ENCODE peak calls at places on chromosomes 1 and 21, in ten cellular contexts. One of them, this sample, is unnamed.

GRCh38 chr21:34545079-34545884 is 33.3 kb upstream of the KCNE1 start:
- DNase-seq in AG10803: peak; percentile 92
- DNase-seq in lower lobe of right lung: peak; percentile 84
- DNase-seq in HepG2: peak; percentile 62
- DNase-seq in keratinocyte: no peak
- DNase-seq in esophagus squamous epithelium: no peak
- DNase-seq in GM13976: peak; percentile 72
- DNase-seq in osteocyte: no peak
- DNase-seq in adrenal gland: no peak
- DNase-seq in heart left ventricle: no peak
- DNase-seq in this sample: no peak

GRCh38 chr21:25701529-25701928 is 33.2 kb downstream of the ATP5PF start:
- DNase-seq in AG10803: no peak
- DNase-seq in lower lobe of right lung: no peak
- DNase-seq in HepG2: no peak
- DNase-seq in keratinocyte: no peak
- DNase-seq in esophagus squamous epithelium: no peak
- DNase-seq in GM13976: no peak
- DNase-seq in osteocyte: no peak
- DNase-seq in adrenal gland: no peak
- DNase-seq in heart left ventricle: no peak
- DNase-seq in this sample: no peak

GRCh38 chr1:156497743-156498446 is 2.7 kb downstream of the MEF2D start:
- DNase-seq in AG10803: no peak
- DNase-seq in lower lobe of right lung: no peak
- DNase-seq in HepG2: no peak
- DNase-seq in keratinocyte: no peak
- DNase-seq in esophagus squamous epithelium: no peak
- DNase-seq in GM13976: no peak
- DNase-seq in osteocyte: no peak
- DNase-seq in adrenal gland: peak; percentile 59
- DNase-seq in heart left ventricle: peak; percentile 49
- DNase-seq in this sample: no peak

GRCh38 chr1:234735476-234735875 is 125.5 kb upstream of the IRF2BP2 start:
- DNase-seq in AG10803: no peak
- DNase-seq in lower lobe of right lung: no peak
- DNase-seq in HepG2: no peak
- DNase-seq in keratinocyte: no peak
- DNase-seq in esophagus squamous epithelium: no peak
- DNase-seq in GM13976: no peak
- DNase-seq in osteocyte: no peak
- DNase-seq in adrenal gland: no peak
- DNase-seq in heart left ventricle: no peak
- DNase-seq in this sample: no peak

GRCh38 chr1:197859024-197859423 is 43.4 kb upstream of the C1orf53 start:
- DNase-seq in AG10803: no peak
- DNase-seq in lower lobe of right lung: no peak
- DNase-seq in HepG2: no peak
- DNase-seq in keratinocyte: no peak
- DNase-seq in esophagus squamous epithelium: no peak
- DNase-seq in GM13976: no peak
- DNase-seq in osteocyte: no peak
- DNase-seq in adrenal gland: no peak
- DNase-seq in heart left ventricle: no peak
- DNase-seq in this sample: no peak

GRCh38 chr1:205693421-205693991 is 13.2 kb upstream of the SLC45A3 start:
- DNase-seq in AG10803: no peak
- DNase-seq in lower lobe of right lung: no peak
- DNase-seq in HepG2: no peak
- DNase-seq in keratinocyte: no peak
- DNase-seq in esophagus squamous epithelium: no peak
- DNase-seq in GM13976: no peak
- DNase-seq in osteocyte: no peak
- DNase-seq in adrenal gland: no peak
- DNase-seq in heart left ventricle: no peak
- DNase-seq in this sample: no peak

GRCh38 chr1:50735443-50735842 is 224.6 kb downstream of the FAF1 start:
- DNase-seq in AG10803: peak; percentile 41
- DNase-seq in lower lobe of right lung: no peak
- DNase-seq in HepG2: no peak
- DNase-seq in keratinocyte: no peak
- DNase-seq in esophagus squamous epithelium: no peak
- DNase-seq in GM13976: peak; percentile 35
- DNase-seq in osteocyte: no peak
- DNase-seq in adrenal gland: no peak
- DNase-seq in heart left ventricle: no peak
- DNase-seq in this sample: no peak

GRCh38 chr1:172390243-172390619 is 30.3 kb upstream of the C1orf105 start:
- DNase-seq in AG10803: no peak
- DNase-seq in lower lobe of right lung: no peak
- DNase-seq in HepG2: peak; percentile 30
- DNase-seq in keratinocyte: no peak
- DNase-seq in esophagus squamous epithelium: no peak
- DNase-seq in GM13976: no peak
- DNase-seq in osteocyte: no peak
- DNase-seq in adrenal gland: no peak
- DNase-seq in heart left ventricle: no peak
- DNase-seq in this sample: no peak

GRCh38 chr1:92949937-92950817 is 11.1 kb downstream of the DIPK1A start:
- DNase-seq in AG10803: peak; percentile 89
- DNase-seq in lower lobe of right lung: no peak
- DNase-seq in HepG2: no peak
- DNase-seq in keratinocyte: no peak
- DNase-seq in esophagus squamous epithelium: no peak
- DNase-seq in GM13976: no peak
- DNase-seq in osteocyte: no peak
- DNase-seq in adrenal gland: no peak
- DNase-seq in heart left ventricle: no peak
- DNase-seq in this sample: no peak

GRCh38 chr1:173504268-173504667 is 27.1 kb downstream of the PRDX6 start:
- DNase-seq in AG10803: no peak
- DNase-seq in lower lobe of right lung: no peak
- DNase-seq in HepG2: no peak
- DNase-seq in keratinocyte: no peak
- DNase-seq in esophagus squamous epithelium: no peak
- DNase-seq in GM13976: no peak
- DNase-seq in osteocyte: no peak
- DNase-seq in adrenal gland: no peak
- DNase-seq in heart left ventricle: no peak
- DNase-seq in this sample: no peak

GRCh38 chr1:109501644-109502367 is 7.7 kb downstream of the AMIGO1 start:
- DNase-seq in AG10803: no peak
- DNase-seq in lower lobe of right lung: no peak
- DNase-seq in HepG2: no peak
- DNase-seq in keratinocyte: no peak
- DNase-seq in esophagus squamous epithelium: no peak
- DNase-seq in GM13976: no peak
- DNase-seq in osteocyte: no peak
- DNase-seq in adrenal gland: no peak
- DNase-seq in heart left ventricle: no peak
- DNase-seq in this sample: no peak

GRCh38 chr1:77824694-77825355 is 45.4 kb downstream of the MIGA1 start:
- DNase-seq in AG10803: no peak
- DNase-seq in lower lobe of right lung: peak; percentile 47
- DNase-seq in HepG2: no peak
- DNase-seq in keratinocyte: no peak
- DNase-seq in esophagus squamous epithelium: no peak
- DNase-seq in GM13976: no peak
- DNase-seq in osteocyte: no peak
- DNase-seq in adrenal gland: no peak
- DNase-seq in heart left ventricle: no peak
- DNase-seq in this sample: no peak

GRCh38 chr1:239218296-239218695 is 168.1 kb upstream of the CHRM3 start:
- DNase-seq in AG10803: no peak
- DNase-seq in lower lobe of right lung: no peak
- DNase-seq in HepG2: no peak
- DNase-seq in keratinocyte: no peak
- DNase-seq in esophagus squamous epithelium: no peak
- DNase-seq in GM13976: no peak
- DNase-seq in osteocyte: no peak
- DNase-seq in adrenal gland: no peak
- DNase-seq in heart left ventricle: no peak
- DNase-seq in this sample: no peak

GRCh38 chr21:38505654-38506523 is 7.6 kb upstream of the ERG start:
- DNase-seq in AG10803: peak; percentile 74
- DNase-seq in lower lobe of right lung: no peak
- DNase-seq in HepG2: peak; percentile 62
- DNase-seq in keratinocyte: no peak
- DNase-seq in esophagus squamous epithelium: no peak
- DNase-seq in GM13976: peak; percentile 39
- DNase-seq in osteocyte: no peak
- DNase-seq in adrenal gland: no peak
- DNase-seq in heart left ventricle: no peak
- DNase-seq in this sample: no peak

GRCh38 chr1:65308781-65309316 is 494 bp upstream of the DNAJC6 start:
- DNase-seq in AG10803: no peak
- DNase-seq in lower lobe of right lung: no peak
- DNase-seq in HepG2: no peak
- DNase-seq in keratinocyte: no peak
- DNase-seq in esophagus squamous epithelium: no peak
- DNase-seq in GM13976: no peak
- DNase-seq in osteocyte: no peak
- DNase-seq in adrenal gland: no peak
- DNase-seq in heart left ventricle: no peak
- DNase-seq in this sample: no peak

GRCh38 chr1:15510611-15511405 is 13.2 kb downstream of the CASP9 start:
- DNase-seq in AG10803: peak; percentile 44
- DNase-seq in lower lobe of right lung: no peak
- DNase-seq in HepG2: no peak
- DNase-seq in keratinocyte: no peak
- DNase-seq in esophagus squamous epithelium: no peak
- DNase-seq in GM13976: no peak
- DNase-seq in osteocyte: no peak
- DNase-seq in adrenal gland: no peak
- DNase-seq in heart left ventricle: no peak
- DNase-seq in this sample: no peak

GRCh38 chr1:101190441-101190840 is 46.4 kb upstream of the S1PR1 start:
- DNase-seq in AG10803: peak; percentile 70
- DNase-seq in lower lobe of right lung: no peak
- DNase-seq in HepG2: no peak
- DNase-seq in keratinocyte: no peak
- DNase-seq in esophagus squamous epithelium: no peak
- DNase-seq in GM13976: no peak
- DNase-seq in osteocyte: no peak
- DNase-seq in adrenal gland: no peak
- DNase-seq in heart left ventricle: no peak
- DNase-seq in this sample: no peak

DNA sequence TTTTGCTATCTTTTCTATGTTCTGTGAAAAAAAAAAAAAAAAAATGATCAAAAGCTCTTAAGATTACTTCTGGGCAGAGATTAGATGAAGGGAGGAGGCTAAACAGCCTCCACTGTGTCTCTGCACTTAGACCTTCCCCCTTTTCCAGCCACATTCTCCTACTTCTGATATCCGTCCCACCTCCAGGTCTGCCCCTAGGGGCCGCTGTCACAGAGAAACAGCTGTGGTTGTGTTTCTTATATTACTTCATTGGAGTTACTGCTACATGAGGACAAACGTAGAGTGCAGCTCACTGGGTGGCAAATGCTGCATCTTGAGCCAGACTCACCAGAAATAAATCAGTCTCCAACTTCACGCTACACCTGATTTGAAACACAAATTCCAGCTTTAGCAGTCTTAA is 125.4 kb upstream of the PTBP2 start:
- DNase-seq in AG10803: peak; percentile 10
- DNase-seq in lower lobe of right lung: no peak
- DNase-seq in HepG2: peak; percentile 63
- DNase-seq in keratinocyte: no peak
- DNase-seq in esophagus squamous epithelium: no peak
- DNase-seq in GM13976: peak; percentile 40
- DNase-seq in osteocyte: no peak
- DNase-seq in adrenal gland: no peak
- DNase-seq in heart left ventricle: no peak
- DNase-seq in this sample: no peak
- TF ChIP-seq CTCF in AG10803: peak; percentile 56
- TF ChIP-seq CTCF in lower lobe of right lung: peak; percentile 31
- TF ChIP-seq CTCF in HepG2: peak; percentile 81
- TF ChIP-seq CTCF in keratinocyte: peak; percentile 67
- TF ChIP-seq CTCF in esophagus squamous epithelium: peak; percentile 25
- TF ChIP-seq CTCF in GM13976: peak; percentile 64
- TF ChIP-seq CTCF in osteocyte: peak; percentile 53
- TF ChIP-seq CTCF in adrenal gland: peak; percentile 44
- TF ChIP-seq CTCF in heart left ventricle: peak; percentile 23
- TF ChIP-seq CTCF in this sample: no peak

GRCh38 chr1:230280054-230280795 is 145.9 kb downstream of the PGBD5 start:
- DNase-seq in AG10803: no peak
- DNase-seq in lower lobe of right lung: peak; percentile 23
- DNase-seq in HepG2: no peak
- DNase-seq in keratinocyte: no peak
- DNase-seq in esophagus squamous epithelium: no peak
- DNase-seq in GM13976: no peak
- DNase-seq in osteocyte: no peak
- DNase-seq in adrenal gland: no peak
- DNase-seq in heart left ventricle: no peak
- DNase-seq in this sample: no peak
- TF ChIP-seq CTCF in AG10803: no peak
- TF ChIP-seq CTCF in lower lobe of right lung: no peak
- TF ChIP-seq CTCF in HepG2: no peak
- TF ChIP-seq CTCF in keratinocyte: no peak
- TF ChIP-seq CTCF in esophagus squamous epithelium: no peak
- TF ChIP-seq CTCF in GM13976: no peak
- TF ChIP-seq CTCF in osteocyte: no peak
- TF ChIP-seq CTCF in adrenal gland: no peak
- TF ChIP-seq CTCF in heart left ventricle: no peak
- TF ChIP-seq CTCF in this sample: no peak

DNA sequence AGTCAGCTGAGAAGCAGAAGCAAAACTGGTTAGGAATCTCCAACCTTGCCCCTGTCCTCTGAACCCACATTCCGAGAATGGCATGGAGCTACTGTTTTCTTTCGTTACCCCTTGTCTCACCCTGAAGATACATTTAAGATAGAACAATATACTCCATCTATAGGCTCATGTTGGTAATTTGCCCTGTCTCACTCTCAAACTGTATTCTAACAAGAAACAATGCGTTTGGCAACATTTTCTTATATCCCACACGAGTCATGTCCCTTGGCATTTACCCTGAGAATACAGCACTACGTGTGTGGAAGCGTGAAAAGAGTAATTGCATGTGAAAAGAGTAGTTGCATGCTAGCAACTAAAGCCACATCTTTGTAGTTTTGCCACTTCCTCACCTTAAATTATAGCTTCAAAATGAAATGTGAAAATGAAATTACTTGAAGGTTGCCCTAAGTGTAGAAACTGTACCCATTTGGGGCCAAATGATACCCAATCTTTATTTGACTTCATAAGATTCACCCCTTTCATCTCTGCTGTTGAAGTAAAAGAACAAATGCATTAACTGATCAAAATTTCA is 5.3 kb downstream of the SLAMF7 start:
- DNase-seq in AG10803: no peak
- DNase-seq in lower lobe of right lung: no peak
- DNase-seq in HepG2: no peak
- DNase-seq in keratinocyte: no peak
- DNase-seq in esophagus squamous epithelium: no peak
- DNase-seq in GM13976: no peak
- DNase-seq in osteocyte: no peak
- DNase-seq in adrenal gland: no peak
- DNase-seq in heart left ventricle: no peak
- DNase-seq in this sample: no peak
- TF ChIP-seq CTCF in AG10803: no peak
- TF ChIP-seq CTCF in lower lobe of right lung: no peak
- TF ChIP-seq CTCF in HepG2: no peak
- TF ChIP-seq CTCF in keratinocyte: no peak
- TF ChIP-seq CTCF in esophagus squamous epithelium: no peak
- TF ChIP-seq CTCF in GM13976: no peak
- TF ChIP-seq CTCF in osteocyte: no peak
- TF ChIP-seq CTCF in adrenal gland: no peak
- TF ChIP-seq CTCF in heart left ventricle: no peak
- TF ChIP-seq CTCF in this sample: no peak

GRCh38 chr1:99645699-99646531 is at the start of gene PALMD:
- DNase-seq in AG10803: peak; percentile 24
- DNase-seq in lower lobe of right lung: peak; percentile 49
- DNase-seq in HepG2: peak; percentile 61
- DNase-seq in keratinocyte: no peak
- DNase-seq in esophagus squamous epithelium: no peak
- DNase-seq in GM13976: no peak
- DNase-seq in osteocyte: no peak
- DNase-seq in adrenal gland: peak; percentile 51
- DNase-seq in heart left ventricle: peak; percentile 63
- DNase-seq in this sample: no peak
- TF ChIP-seq CTCF in AG10803: no peak
- TF ChIP-seq CTCF in lower lobe of right lung: no peak
- TF ChIP-seq CTCF in HepG2: no peak
- TF ChIP-seq CTCF in keratinocyte: no peak
- TF ChIP-seq CTCF in esophagus squamous epithelium: no peak
- TF ChIP-seq CTCF in GM13976: no peak
- TF ChIP-seq CTCF in osteocyte: no peak
- TF ChIP-seq CTCF in adrenal gland: no peak
- TF ChIP-seq CTCF in heart left ventricle: no peak
- TF ChIP-seq CTCF in this sample: no peak